ENCODE peak calls at places on chromosomes 13 and 19, in nine cellular contexts. U is DMS 273 treated with DMSO at 0.1 percent for 48 hours; R is GM10248; Q is tibial artery; V is NCI-H82; Z is body of pancreas; X is thoracic aorta; S is LoVo; W is CD4-positive, alpha-beta T cell. T is an unnamed sample.
A peak's percentile ranks its signal among the peaks of the same experiment; 100 is the strongest.

GRCh38 chr19:21587117-21587461 is 81.7 kb downstream of the ZNF429 start:
- DNase-seq in U (no peak), R (no peak), Q (no peak), V (no peak), Z (peak; percentile 31), X (no peak), S (no peak), W (no peak), T (no peak)

GRCh38 chr19:50861496-50862286 is 7.0 kb downstream of the KLK3 start:
- DNase-seq in U (no peak), R (no peak), Q (no peak), V (no peak), Z (no peak), X (no peak), S (no peak), W (no peak), T (no peak)

GRCh38 chr13:107867701-107868661 is 347.4 kb downstream of the LIG4 start:
- DNase-seq in U (no peak), R (no peak), Q (no peak), V (peak; percentile 85), Z (peak; percentile 22), X (no peak), S (no peak), W (no peak), T (peak; percentile 26)

GRCh38 chr13:52377898-52378297 is 28.1 kb downstream of the THSD1 start:
- DNase-seq in U (no peak), R (no peak), Q (no peak), V (no peak), Z (no peak), X (no peak), S (no peak), W (no peak), T (no peak)

GRCh38 chr13:101554420-101555125 is 102.1 kb downstream of the ITGBL1 start:
- DNase-seq in U (no peak), R (no peak), Q (no peak), V (peak; percentile 44), Z (no peak), X (no peak), S (no peak), W (no peak), T (no peak)

GRCh38 chr19:2540646-2541454 is 64.9 kb downstream of the GADD45B start:
- DNase-seq in U (no peak), R (no peak), Q (peak; percentile 86), V (peak; percentile 11), Z (peak; percentile 80), X (peak; percentile 75), S (peak; percentile 95), W (no peak), T (no peak)

GRCh38 chr13:101181076-101181685 is 235.1 kb downstream of the NALCN start:
- DNase-seq in U (no peak), R (no peak), Q (no peak), V (no peak), Z (no peak), X (no peak), S (no peak), W (no peak), T (no peak)

GRCh38 chr19:7691497-7691896 is 10.4 kb downstream of the FCER2 start:
- DNase-seq in U (no peak), R (no peak), Q (no peak), V (no peak), Z (no peak), X (no peak), S (no peak), W (no peak), T (no peak)

GRCh38 chr13:23399254-23399796 is 34.2 kb downstream of the SACS start:
- DNase-seq in U (no peak), R (no peak), Q (no peak), V (no peak), Z (no peak), X (no peak), S (peak; percentile 59), W (no peak), T (no peak)

GRCh38 chr19:7622933-7623685 is 6.2 kb downstream of the XAB2 start:
- DNase-seq in U (no peak), R (no peak), Q (no peak), V (peak; percentile 13), Z (peak; percentile 13), X (no peak), S (no peak), W (no peak), T (no peak)

GRCh38 chr19:6273701-6274601 is 5.8 kb downstream of the MLLT1 start:
- DNase-seq in U (no peak), R (no peak), Q (peak; percentile 94), V (peak; percentile 98), Z (peak; percentile 77), X (peak; percentile 90), S (no peak), W (no peak), T (peak; percentile 25)

GRCh38 chr19:15147090-15147489 is 39.9 kb downstream of the SYDE1 start:
- DNase-seq in U (no peak), R (no peak), Q (no peak), V (no peak), Z (no peak), X (no peak), S (no peak), W (no peak), T (no peak)

GRCh38 chr19:45117167-45117594 is 24.2 kb downstream of the PPP1R37 start:
- DNase-seq in U (peak; percentile 24), R (peak; percentile 78), Q (no peak), V (peak; percentile 76), Z (no peak), X (no peak), S (no peak), W (no peak), T (peak; percentile 82)

GRCh38 chr19:46878613-46879375 is 18.0 kb downstream of the ARHGAP35 start:
- DNase-seq in U (no peak), R (no peak), Q (no peak), V (peak; percentile 50), Z (no peak), X (no peak), S (no peak), W (no peak), T (no peak)

GRCh38 chr13:59425211-59425721 is 738.5 kb downstream of the DIAPH3 start:
- DNase-seq in U (no peak), R (no peak), Q (no peak), V (no peak), Z (no peak), X (no peak), S (no peak), W (no peak), T (no peak)

GRCh38 chr13:76939215-76939614 is 9.1 kb upstream of the ACOD1 start:
- DNase-seq in U (no peak), R (no peak), Q (no peak), V (no peak), Z (no peak), X (no peak), S (no peak), W (no peak), T (no peak)

T was measured in GM13976.